ENCODE peak calls at places on chromosome 10, in seven cellular contexts. O is fibroblast of lung, Z is mesothelial cell of epicardium, N is endothelial cell of umbilical vein, D is upper lobe of right lung, C is Caco-2, U is upper lobe of left lung. A is an unnamed sample.

GRCh38 chr10:59212399-59212798 is 36.0 kb downstream of the PHYHIPL start:
- DNase-seq in N (no peak), C (no peak), U (no peak), Z (no peak), D (no peak), O (peak; percentile 0), A (no peak)

GRCh38 chr10:17387861-17388503 is 66.4 kb downstream of the ST8SIA6 start:
- DNase-seq in Z (no peak), N (no peak), U (no peak), C (peak; percentile 96), O (no peak), D (no peak), A (no peak)

GRCh38 chr10:75552171-75552570 is 120.7 kb downstream of the LRMDA start:
- DNase-seq in D (no peak), N (no peak), C (no peak), U (no peak), O (no peak), Z (no peak), A (no peak)

GRCh38 chr10:75276029-75276872 is 40.5 kb upstream of the COMTD1 start:
- DNase-seq in C (no peak), U (peak; percentile 84), O (no peak), N (no peak), Z (no peak), D (peak; percentile 77), A (no peak)

GRCh38 chr10:14244147-14244546 is 86.6 kb downstream of the FRMD4A start:
- DNase-seq in U (no peak), O (peak; percentile 6), Z (no peak), D (no peak), N (no peak), C (peak; percentile 63), A (no peak)

GRCh38 chr10:113002449-113002777 is 52.4 kb downstream of the TCF7L2 start:
- DNase-seq in N (no peak), O (no peak), Z (no peak), C (no peak), U (no peak), D (no peak), A (no peak)

GRCh38 chr10:79286318-79286951 is 60.8 kb upstream of the PPIF start:
- DNase-seq in O (no peak), U (peak; percentile 93), C (no peak), D (peak; percentile 91), Z (no peak), N (peak; percentile 76), A (no peak)

GRCh38 chr10:94012834-94013830 is 19.4 kb downstream of the PLCE1 start:
- DNase-seq in N (no peak), O (no peak), D (no peak), Z (no peak), C (no peak), U (no peak), A (no peak)

GRCh38 chr10:133235265-133235664 is 2.4 kb upstream of the VENTX start:
- DNase-seq in Z (no peak), N (no peak), C (no peak), D (peak; percentile 78), U (peak; percentile 90), O (no peak), A (no peak)

GRCh38 chr10:33099748-33100147 is 141.7 kb upstream of the ITGB1 start:
- DNase-seq in Z (no peak), U (no peak), N (no peak), O (no peak), C (no peak), D (no peak), A (no peak)

GRCh38 chr10:113019692-113020424 is 69.8 kb downstream of the TCF7L2 start:
- DNase-seq in Z (no peak), N (no peak), O (no peak), D (no peak), U (no peak), C (peak; percentile 74), A (no peak)

GRCh38 chr10:48416584-48417232 is 110.2 kb downstream of the MAPK8 start:
- DNase-seq in D (no peak), O (no peak), U (no peak), C (peak; percentile 62), Z (no peak), N (no peak), A (no peak)

GRCh38 chr10:73156054-73156453 is 11.8 kb downstream of the ECD start:
- DNase-seq in N (no peak), Z (no peak), C (no peak), O (no peak), U (no peak), D (no peak), A (no peak)

GRCh38 chr10:119724630-119725549 is 960 bp upstream of the INPP5F start:
- DNase-seq in U (no peak), D (no peak), O (peak; percentile 36), C (no peak), Z (no peak), N (peak; percentile 46), A (no peak)

GRCh38 chr10:78552261-78552811 is 516.4 kb upstream of the ZMIZ1 start:
- DNase-seq in D (no peak), N (no peak), Z (no peak), O (peak; percentile 58), U (no peak), C (no peak), A (no peak)

GRCh38 chr10:12635127-12635541 is 285.8 kb downstream of the CAMK1D start:
- DNase-seq in U (no peak), N (no peak), C (no peak), D (no peak), Z (no peak), O (no peak), A (no peak)

GRCh38 chr10:48725708-48726107 is 41.0 kb downstream of the WDFY4 start:
- DNase-seq in Z (no peak), D (no peak), N (no peak), U (no peak), C (no peak), O (no peak), A (no peak)

GRCh38 chr10:126349096-126349495 is 39.2 kb downstream of the ADAM12 start:
- DNase-seq in O (no peak), C (no peak), D (no peak), U (no peak), Z (no peak), N (no peak), A (no peak)

GRCh38 chr10:98400482-98400881 is 14.5 kb downstream of the PYROXD2 start:
- DNase-seq in D (no peak), O (peak; percentile 41), N (no peak), U (no peak), Z (no peak), C (no peak), A (no peak)

GRCh38 chr10:29668628-29669027 is 33.9 kb upstream of the SVIL start:
- DNase-seq in N (peak; percentile 55), Z (no peak), C (no peak), U (no peak), D (no peak), O (no peak), A (no peak)

GRCh38 chr10:128539784-128540759 is 413.8 kb upstream of the MKI67 start:
- DNase-seq in Z (no peak), O (no peak), C (no peak), U (peak; percentile 72), D (no peak), N (no peak), A (no peak)

GRCh38 chr10:17562572-17562971 is 54.6 kb downstream of the HACD1 start:
- DNase-seq in U (no peak), O (peak; percentile 95), N (peak; percentile 26), C (no peak), Z (no peak), D (no peak), A (no peak)

GRCh38 chr10:6175329-6176055 is 27.2 kb upstream of the PFKFB3 start:
- DNase-seq in Z (no peak), O (no peak), N (no peak), U (no peak), D (peak; percentile 43), C (no peak), A (no peak)

GRCh38 chr10:6173203-6173602 is 29.5 kb upstream of the PFKFB3 start:
- DNase-seq in Z (no peak), D (no peak), C (peak; percentile 29), U (no peak), O (no peak), N (no peak), A (no peak)

GRCh38 chr10:6174201-6174874 is 28.4 kb upstream of the PFKFB3 start:
- DNase-seq in N (no peak), D (no peak), U (peak; percentile 74), O (no peak), C (no peak), Z (no peak), A (no peak)

GRCh38 chr10:6170638-6171037 is 32.1 kb upstream of the PFKFB3 start:
- DNase-seq in O (no peak), C (peak; percentile 33), Z (no peak), U (no peak), N (peak; percentile 58), D (no peak), A (no peak)

DNA sequence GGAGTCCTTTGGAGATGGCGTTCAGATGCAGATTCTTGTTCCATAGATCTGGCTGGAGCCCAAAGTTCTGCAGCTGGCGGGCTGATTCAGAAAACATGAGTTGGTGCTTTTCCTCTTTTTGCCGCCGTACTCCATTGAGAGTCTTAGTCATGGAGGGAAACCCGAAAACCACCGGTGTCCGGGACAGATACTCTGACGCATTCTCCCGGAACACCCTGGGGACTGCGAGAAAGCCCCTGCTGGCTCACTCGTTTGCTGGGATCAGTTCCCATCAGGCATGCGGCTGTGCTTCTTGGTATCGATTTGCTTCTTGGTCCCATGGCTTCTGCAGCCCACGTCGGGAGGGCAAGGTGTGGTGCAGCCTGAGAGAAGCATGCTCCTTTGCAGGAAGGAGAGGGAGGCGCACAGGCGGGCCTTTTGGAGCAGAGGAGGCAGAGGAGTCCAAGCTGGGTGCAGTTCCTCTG is 30.8 kb upstream of the PFKFB3 start:
- DNase-seq in Z (no peak), N (peak; percentile 88), U (no peak), O (peak; percentile 94), C (no peak), D (no peak), A (no peak)
- TF ChIP-seq CTCF in Z (no peak), N (no peak), U (no peak), O (no peak), C (no peak), D (no peak), A (no peak)

DNA sequence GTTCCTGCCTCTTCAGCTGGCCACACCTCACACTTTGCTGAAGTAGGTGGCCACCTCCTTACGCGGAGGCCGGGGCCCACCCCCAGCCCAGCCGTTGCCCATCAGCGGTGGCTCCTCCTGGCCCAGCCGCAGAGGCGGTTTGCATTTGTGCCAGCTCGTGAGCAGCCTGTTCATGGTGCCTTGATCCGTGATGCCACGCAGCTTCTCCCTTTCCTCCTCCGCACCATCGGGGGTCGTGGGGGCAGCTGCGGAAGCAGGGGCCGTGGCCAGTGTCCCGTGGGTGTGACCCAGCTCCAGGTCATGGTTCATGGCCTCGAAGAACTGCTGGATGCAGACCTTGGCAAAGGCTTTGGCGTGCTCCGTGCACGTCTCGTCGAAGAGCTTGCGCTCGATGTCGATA is 3.1 kb upstream of the CALHM2 start:
- DNase-seq in Z (no peak), C (no peak), O (no peak), D (no peak), N (no peak), U (peak; percentile 77), A (no peak)
- TF ChIP-seq CTCF in Z (no peak), C (no peak), O (no peak), D (no peak), N (no peak), U (no peak), A (no peak)

GRCh38 chr10:91632671-91633550 is at the start of gene PPP1R3C:
- DNase-seq in N (peak; percentile 84), D (peak; percentile 90), C (no peak), Z (peak; percentile 49), U (peak; percentile 95), O (peak; percentile 96), A (peak; percentile 58)
- TF ChIP-seq CTCF in N (peak; percentile 37), D (peak; percentile 27), C (no peak), Z (no peak), U (no peak), O (peak; percentile 42), A (no peak)

GRCh38 chr10:69513617-69514016 is 59.6 kb downstream of the NEUROG3 start:
- DNase-seq in Z (no peak), O (no peak), N (no peak), U (no peak), C (no peak), D (no peak), A (no peak)
- TF ChIP-seq CTCF in Z (no peak), O (no peak), N (no peak), U (no peak), C (peak; percentile 56), D (no peak), A (no peak)

A was measured in D721Med.